ENCODE peak calls at places on chromosomes 1 and 21, in nine cellular contexts. C, U, S, A, B, G, F, K and J are unnamed samples.

GRCh38 chr1:93447481-93448291 is at the start of gene FNBP1L:
- DNase-seq in A (peak), K (peak), U (no peak), B (peak), G (peak), F (peak), S (peak), C (peak), J (peak)

GRCh38 chr1:2558030-2558400 is 1.8 kb downstream of the TNFRSF14 start:
- DNase-seq in K (no peak), G (no peak), A (no peak), C (no peak), S (no peak), U (no peak), F (no peak), B (no peak), J (no peak)

GRCh38 chr1:8424539-8425116 is 106.7 kb downstream of the SLC45A1 start:
- DNase-seq in S (no peak), C (peak), G (no peak), U (peak), F (peak), B (no peak), K (peak), A (no peak), J (no peak)

GRCh38 chr1:119827010-119827409 is 15.8 kb upstream of the REG4 start:
- DNase-seq in F (no peak), B (no peak), S (no peak), C (no peak), U (peak), G (no peak), K (no peak), A (no peak), J (no peak)

GRCh38 chr1:119279441-119280415 is 88.9 kb upstream of the HAO2 start:
- DNase-seq in S (peak), U (no peak), C (no peak), F (no peak), B (peak), K (no peak), G (no peak), A (peak), J (no peak)

GRCh38 chr1:30912203-30912602 is 3.6 kb upstream of the SDC3 start:
- DNase-seq in U (no peak), K (no peak), A (no peak), F (no peak), B (no peak), C (no peak), G (no peak), S (no peak), J (no peak)

GRCh38 chr1:27042670-27043069 is 30.0 kb upstream of the TENT5B start:
- DNase-seq in C (no peak), K (no peak), G (peak), B (no peak), A (no peak), U (no peak), S (no peak), F (no peak), J (no peak)

GRCh38 chr1:6519935-6520621 is 28.6 kb upstream of the PLEKHG5 start:
- DNase-seq in G (peak), U (no peak), F (no peak), S (peak), B (peak), A (peak), K (no peak), C (peak), J (no peak)

GRCh38 chr1:206004821-206005220 is 1.6 kb upstream of the RAB7B start:
- DNase-seq in S (no peak), C (no peak), G (no peak), A (peak), B (no peak), U (no peak), K (no peak), F (no peak), J (no peak)

GRCh38 chr1:107829083-107829771 is 135.8 kb downstream of the VAV3 start:
- DNase-seq in B (no peak), A (no peak), C (no peak), F (no peak), K (no peak), S (peak), G (no peak), U (peak), J (no peak)

GRCh38 chr1:112706505-112707216 is at the start of gene RHOC:
- DNase-seq in A (no peak), K (peak), U (peak), S (peak), F (peak), C (peak), B (peak), G (no peak), J (peak)

GRCh38 chr1:115198938-115199337 is 109.6 kb upstream of the TSPAN2 start:
- DNase-seq in G (no peak), B (peak), U (no peak), F (no peak), S (no peak), A (no peak), C (no peak), K (no peak), J (no peak)

GRCh38 chr1:27600500-27601175 is 3.3 kb downstream of the AHDC1 start:
- DNase-seq in G (no peak), B (peak), S (no peak), U (peak), C (peak), A (no peak), K (no peak), F (no peak), J (no peak)

GRCh38 chr1:15991427-15992186 is 12.4 kb upstream of the SRARP start:
- DNase-seq in U (no peak), C (no peak), G (no peak), K (no peak), S (no peak), B (no peak), A (no peak), F (no peak), J (no peak)

GRCh38 chr1:41580520-41581172 is 96.2 kb upstream of the EDN2 start:
- DNase-seq in B (no peak), A (no peak), K (no peak), F (no peak), U (no peak), S (no peak), C (no peak), G (no peak), J (no peak)

GRCh38 chr1:203663294-203663693 is 36.7 kb downstream of the ATP2B4 start:
- DNase-seq in S (peak), A (no peak), G (no peak), K (no peak), B (peak), F (no peak), C (no peak), U (no peak), J (no peak)

GRCh38 chr1:51214615-51215131 is 21.4 kb upstream of the RNF11 start:
- DNase-seq in C (no peak), U (no peak), K (no peak), G (no peak), A (no peak), F (no peak), S (peak), B (peak), J (no peak)

GRCh38 chr21:26887241-26887640 is 42.0 kb upstream of the ADAMTS1 start:
- DNase-seq in S (peak), B (peak), U (no peak), K (no peak), F (no peak), G (no peak), C (no peak), A (no peak), J (no peak)